ENCODE peak calls at places on chromosomes 7 and 10, in five cellular contexts. B is right lobe of liver; P is T-helper 17 cell; Y is activated naive CD4-positive, alpha-beta T cell treated with anti-CD3 and anti-CD28 coated beads, Interleukin-2, amount 10 ng/mL, durations not matched to agents 7 days and 5 days; F is A673. H is an unnamed sample.
A peak's percentile ranks its signal among the peaks of the same experiment; 100 is the strongest.

GRCh38 chr7:3399858-3400257 is 98.8 kb downstream of the SDK1 start:
- DNase-seq in Y (no peak), F (peak; percentile 63), P (no peak), B (no peak), H (no peak)

GRCh38 chr7:21771906-21772610 is 173.6 kb downstream of the CDCA7L start:
- DNase-seq in P (no peak), F (peak; percentile 89), B (no peak), Y (no peak), H (no peak)

GRCh38 chr10:123527122-123527521 is 139.0 kb upstream of the GPR26 start:
- DNase-seq in P (no peak), Y (no peak), F (no peak), B (no peak), H (no peak)

GRCh38 chr10:110655286-110655685 is 11.2 kb downstream of the RBM20 start:
- DNase-seq in P (no peak), B (no peak), Y (no peak), F (peak; percentile 73), H (no peak)

GRCh38 chr7:19619122-19619521 is 89.7 kb downstream of the POLR1F start:
- DNase-seq in B (no peak), P (no peak), F (no peak), Y (no peak), H (no peak)

GRCh38 chr10:92891885-92892705 is 43.8 kb downstream of the EXOC6 start:
- DNase-seq in F (no peak), P (no peak), Y (no peak), B (peak; percentile 91), H (peak; percentile 53)

GRCh38 chr7:45190406-45191165 is 33.0 kb downstream of the RAMP3 start:
- DNase-seq in F (no peak), Y (no peak), P (no peak), B (no peak), H (no peak)

GRCh38 chr7:99032928-99033327 is 111.0 kb downstream of the SMURF1 start:
- DNase-seq in Y (no peak), P (no peak), B (no peak), F (no peak), H (no peak)

GRCh38 chr7:1716263-1717094 is 46.4 kb downstream of the ELFN1 start:
- DNase-seq in P (no peak), F (no peak), B (no peak), Y (no peak), H (peak; percentile 43)

GRCh38 chr10:12735843-12736462 is 265.6 kb downstream of the CCDC3 start:
- DNase-seq in B (no peak), Y (no peak), P (no peak), F (no peak), H (no peak)

GRCh38 chr10:124602646-124603365 is 141.2 kb downstream of the LHPP start:
- DNase-seq in P (no peak), F (no peak), Y (no peak), B (peak; percentile 12), H (no peak)

GRCh38 chr10:106957825-106958581 is 206.5 kb downstream of the SORCS1 start:
- DNase-seq in B (no peak), P (no peak), F (no peak), Y (no peak), H (no peak)

GRCh38 chr10:49646256-49646870 is 32.5 kb downstream of the CHAT start:
- DNase-seq in Y (no peak), F (no peak), P (no peak), B (no peak), H (peak; percentile 8)

GRCh38 chr10:70090951-70091350 is 38.3 kb downstream of the MACROH2A2 start:
- DNase-seq in B (no peak), Y (no peak), P (no peak), F (no peak), H (no peak)

GRCh38 chr7:51276091-51276605 is 40.5 kb downstream of the COBL start:
- DNase-seq in B (no peak), P (no peak), Y (no peak), F (no peak), H (no peak)

GRCh38 chr10:34962866-34963265 is 127.3 kb downstream of the CUL2 start:
- DNase-seq in B (no peak), P (no peak), Y (no peak), F (no peak), H (no peak)

GRCh38 chr10:133182190-133182589 is 22.2 kb downstream of the KNDC1 start:
- DNase-seq in Y (no peak), B (no peak), P (no peak), F (no peak), H (no peak)

GRCh38 chr10:99551158-99551557 is 18.4 kb downstream of the NKX2-3 start:
- DNase-seq in F (peak; percentile 44), P (no peak), B (no peak), Y (no peak), H (no peak)

GRCh38 chr7:22943997-22944396 is 69.9 kb downstream of the HYCC1 start:
- DNase-seq in P (no peak), Y (no peak), F (no peak), B (no peak), H (no peak)

H was measured in pancreas.